ENCODE peak calls at places on chromosomes 11 and 22, in five cellular contexts. K, U, M, A and N are unnamed samples.

GRCh38 chr11:61571869-61572268 is 9.0 kb downstream of the SYT7 start:
- DNase-seq in K (no peak), U (no peak), M (no peak), A (no peak), N (no peak)

GRCh38 chr22:48503876-48504275 is 1323.8 kb downstream of the BRD1 start:
- DNase-seq in K (no peak), U (no peak), M (peak), A (no peak), N (no peak)

GRCh38 chr11:14981507-14981906 is 9.4 kb upstream of the CALCA start:
- DNase-seq in K (no peak), U (no peak), M (no peak), A (no peak), N (no peak)

GRCh38 chr11:45655831-45656230 is 9.6 kb downstream of the CHST1 start:
- DNase-seq in K (no peak), U (no peak), M (no peak), A (no peak), N (no peak)

GRCh38 chr11:93986716-93987115 is 34.4 kb upstream of the HEPHL1 start:
- DNase-seq in K (no peak), U (peak), M (no peak), A (no peak), N (peak)

GRCh38 chr11:2760196-2760871 is 60.5 kb upstream of the KCNQ1OT1 start:
- DNase-seq in K (no peak), U (no peak), M (peak), A (no peak), N (no peak)

GRCh38 chr22:23375031-23375827 is 194.9 kb downstream of the BCR start:
- DNase-seq in K (no peak), U (no peak), M (no peak), A (no peak), N (no peak)

GRCh38 chr11:119417726-119418540 is 5.0 kb downstream of the THY1 start:
- DNase-seq in K (no peak), U (peak), M (no peak), A (no peak), N (peak)

GRCh38 chr22:40922484-40923303 is 28.5 kb upstream of the RBX1 start:
- DNase-seq in K (peak), U (peak), M (no peak), A (peak), N (peak)

GRCh38 chr11:119424276-119424675 is 1.3 kb upstream of the THY1 start:
- DNase-seq in K (no peak), U (no peak), M (no peak), A (no peak), N (no peak)

GRCh38 chr11:76863196-76863777 is 2.6 kb downstream of the ACER3 start:
- DNase-seq in K (no peak), U (no peak), M (no peak), A (no peak), N (no peak)

GRCh38 chr11:110121204-110121603 is 28.0 kb downstream of the ZC3H12C start:
- DNase-seq in K (no peak), U (peak), M (no peak), A (no peak), N (peak)

GRCh38 chr11:133669371-133670046 is 137.2 kb upstream of the OPCML start:
- DNase-seq in K (no peak), U (no peak), M (no peak), A (no peak), N (no peak)

GRCh38 chr22:49015459-49015858 is 812.2 kb downstream of the BRD1 start:
- DNase-seq in K (no peak), U (no peak), M (peak), A (no peak), N (no peak)

GRCh38 chr22:25130462-25130861 is 69.2 kb upstream of the CRYBB3 start:
- DNase-seq in K (no peak), U (no peak), M (peak), A (no peak), N (no peak)

GRCh38 chr11:125153837-125154236 is 10.7 kb upstream of the PKNOX2 start:
- DNase-seq in K (no peak), U (no peak), M (peak), A (no peak), N (no peak)

GRCh38 chr11:133835258-133836075 is 9.8 kb downstream of the SPATA19 start:
- DNase-seq in K (peak), U (peak), M (peak), A (peak), N (peak)

GRCh38 chr11:17745032-17745772 is 10.6 kb downstream of the KCNC1 start:
- DNase-seq in K (no peak), U (no peak), M (peak), A (no peak), N (no peak)

GRCh38 chr22:47632646-47633045 is 870.2 kb downstream of the TBC1D22A start:
- DNase-seq in K (no peak), U (no peak), M (no peak), A (no peak), N (no peak)

DNA sequence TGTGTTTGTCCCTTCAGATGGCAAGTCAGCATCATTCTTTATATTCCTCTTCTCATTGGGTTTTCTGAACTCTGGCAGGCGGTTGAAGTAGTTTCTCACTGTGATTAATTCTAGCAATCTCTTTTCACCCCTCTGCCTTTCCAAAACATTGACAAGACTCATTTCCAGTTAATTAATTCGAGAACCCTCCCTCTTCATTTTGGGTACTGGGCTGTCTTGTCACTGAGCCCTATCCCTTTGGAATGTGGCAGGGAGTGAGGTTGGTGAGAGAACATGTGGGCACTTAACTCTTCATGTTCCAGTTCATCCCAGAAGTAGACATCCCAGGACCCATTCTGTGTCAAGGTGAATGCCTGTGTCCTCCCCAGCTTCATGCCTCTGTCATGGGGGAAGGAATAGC is 133.0 kb downstream of the WNT7B start:
- DNase-seq in K (no peak), U (no peak), M (no peak), A (no peak), N (no peak)
- H3K4me3 ChIP-seq in K (no peak), U (no peak), M (no peak), A (no peak), N (no peak)

GRCh38 chr22:36379593-36380361 is 8.0 kb downstream of the MYH9 start:
- DNase-seq in K (peak), U (no peak), M (peak), A (no peak), N (no peak)
- H3K4me3 ChIP-seq in K (peak), U (no peak), M (no peak), A (peak), N (no peak)

GRCh38 chr11:67596753-67597300 is 9.9 kb upstream of the NDUFV1 start:
- DNase-seq in K (no peak), U (no peak), M (no peak), A (no peak), N (no peak)

GRCh38 chr11:67594480-67594879 is 10.9 kb downstream of the GSTP1 start:
- DNase-seq in K (no peak), U (no peak), M (no peak), A (no peak), N (no peak)

DNA sequence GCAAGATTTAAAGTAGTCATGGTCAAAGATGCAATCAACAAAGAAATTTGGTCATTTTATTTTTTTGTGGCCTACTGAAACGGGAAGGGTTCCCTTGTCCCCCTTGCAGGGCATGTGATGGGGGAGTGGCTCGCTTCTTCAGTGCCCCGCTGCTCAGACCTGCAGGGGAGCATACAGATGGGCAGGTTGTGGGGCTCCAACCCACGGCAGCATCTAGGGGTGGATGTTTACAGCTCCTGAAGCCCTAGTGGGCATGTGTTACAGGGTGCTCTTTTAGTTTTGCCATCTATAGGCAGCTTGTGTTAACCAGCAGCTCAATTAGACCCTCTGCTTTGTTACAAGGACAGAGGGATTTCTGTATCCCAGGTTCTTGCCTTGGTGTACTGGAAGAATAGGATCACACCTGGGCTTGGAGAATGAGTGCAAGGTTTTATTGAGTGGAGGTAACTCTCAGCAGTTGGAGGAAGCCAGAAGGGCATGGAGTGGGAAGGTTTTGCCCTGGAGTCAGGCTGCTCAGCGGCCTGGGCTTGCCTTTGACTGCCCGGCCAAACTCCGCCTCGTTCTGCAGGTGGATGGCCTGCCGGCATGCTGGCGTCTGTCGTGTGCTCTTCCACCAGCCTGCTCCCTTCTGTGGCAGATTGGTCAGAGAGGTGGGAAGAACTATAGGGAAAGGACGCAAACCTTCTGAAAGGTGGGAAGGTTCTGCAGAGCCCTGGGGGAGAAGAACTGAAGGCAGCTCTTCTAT is 9.4 kb downstream of the GSTP1 start:
- DNase-seq in K (no peak), U (no peak), M (no peak), A (no peak), N (peak)
- H3K4me3 ChIP-seq in K (no peak), U (no peak), M (no peak), A (no peak), N (no peak)

DNA sequence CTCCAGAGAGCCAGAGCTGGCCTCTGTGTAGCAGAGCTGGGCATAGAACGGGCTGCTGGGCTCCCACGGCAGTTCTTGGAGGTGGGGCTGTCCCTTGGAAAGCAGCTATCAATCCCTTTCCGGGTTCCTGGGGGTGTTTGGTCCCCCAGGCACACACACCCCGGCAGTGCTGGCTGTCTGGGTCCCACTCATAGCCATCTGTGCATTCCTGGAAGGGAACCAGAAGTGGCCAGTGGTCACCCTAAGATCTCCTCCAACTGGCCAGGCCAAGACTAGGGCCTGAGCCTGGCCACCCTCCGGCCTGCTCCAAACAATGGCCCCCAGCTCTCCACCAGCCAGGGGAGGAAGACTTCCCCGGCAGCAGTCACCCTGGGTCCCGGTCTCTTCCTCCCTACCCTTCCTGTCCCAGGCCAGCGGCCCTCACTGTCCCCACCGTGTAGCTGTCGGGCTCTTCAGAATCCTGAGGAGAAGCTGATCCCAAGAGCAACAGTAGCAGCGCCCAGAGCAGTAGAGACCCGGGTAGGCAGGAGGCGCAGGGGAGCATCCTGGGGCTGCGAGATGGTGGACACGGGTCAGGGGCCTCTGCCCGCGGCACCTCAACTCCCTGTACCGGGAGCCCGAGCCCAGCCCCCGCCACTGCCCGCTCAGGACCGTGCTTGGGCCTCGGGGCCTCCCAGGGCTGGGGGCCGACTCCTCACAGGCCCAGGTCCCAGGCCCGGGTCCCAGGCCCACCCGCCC is 620 bp downstream of the EFEMP2 start:
- DNase-seq in K (no peak), U (peak), M (no peak), A (no peak), N (no peak)
- H3K4me3 ChIP-seq in K (no peak), U (peak), M (peak), A (no peak), N (peak)